ENCODE peak calls at places on chromosome 7, in ten cellular contexts. N, V, W, X, M, Q, J, Y, U and R are unnamed samples.
A peak's percentile ranks its signal among the peaks of the same experiment; 100 is the strongest.

GRCh38 chr7:47614450-47614849 is 32.5 kb upstream of the TNS3 start:
- DNase-seq in Q (no peak), X (no peak), U (no peak), J (no peak), Y (no peak), W (no peak), M (no peak), N (no peak), V (no peak), R (no peak)

GRCh38 chr7:16929146-16929762 is 47.5 kb upstream of the AGR3 start:
- DNase-seq in V (no peak), Q (no peak), N (no peak), Y (no peak), X (no peak), W (no peak), U (no peak), M (no peak), J (no peak), R (no peak)

GRCh38 chr7:101169838-101170531 is 4.6 kb upstream of the VGF start:
- DNase-seq in U (peak; percentile 80), J (no peak), Q (peak; percentile 71), V (peak; percentile 81), N (no peak), M (no peak), Y (peak; percentile 80), X (peak; percentile 67), W (peak; percentile 81), R (no peak)

GRCh38 chr7:20735346-20736065 is 51.2 kb downstream of the SP8 start:
- DNase-seq in W (no peak), U (no peak), Q (no peak), J (no peak), Y (no peak), X (no peak), M (no peak), N (no peak), V (no peak), R (no peak)

GRCh38 chr7:31835471-31835870 is 148.5 kb downstream of the PPP1R17 start:
- DNase-seq in Q (no peak), V (no peak), W (no peak), N (no peak), M (no peak), X (no peak), Y (no peak), J (no peak), U (no peak), R (no peak)

GRCh38 chr7:138720286-138720685 is 19.1 kb upstream of the SVOPL start:
- DNase-seq in Q (no peak), J (no peak), U (no peak), N (no peak), M (peak; percentile 43), Y (no peak), X (no peak), V (no peak), W (no peak), R (peak; percentile 56)

GRCh38 chr7:94701555-94701973 is 45.6 kb upstream of the SGCE start:
- DNase-seq in M (peak; percentile 27), U (peak; percentile 17), W (peak; percentile 56), X (no peak), V (no peak), N (no peak), J (no peak), Q (no peak), Y (no peak), R (no peak)

GRCh38 chr7:65832281-65832680 is 40.6 kb upstream of the VKORC1L1 start:
- DNase-seq in J (no peak), Q (no peak), N (no peak), U (peak; percentile 43), X (no peak), W (peak; percentile 52), M (peak; percentile 9), Y (no peak), V (peak; percentile 23), R (no peak)

GRCh38 chr7:27073066-27073465 is 22.7 kb downstream of the HOXA1 start:
- DNase-seq in M (no peak), W (no peak), U (no peak), Y (no peak), V (no peak), X (no peak), N (no peak), J (no peak), Q (no peak), R (no peak)

GRCh38 chr7:116316838-116317612 is 106.7 kb downstream of the TES start:
- DNase-seq in M (peak; percentile 90), N (peak; percentile 61), X (peak; percentile 43), W (peak; percentile 54), Q (peak; percentile 25), J (no peak), U (peak; percentile 75), Y (no peak), V (peak; percentile 20), R (peak; percentile 99)

GRCh38 chr7:127928852-127929251 is 102.4 kb downstream of the LRRC4 start:
- DNase-seq in J (no peak), Y (no peak), M (no peak), W (no peak), N (no peak), X (no peak), V (no peak), Q (no peak), U (no peak), R (no peak)

DNA sequence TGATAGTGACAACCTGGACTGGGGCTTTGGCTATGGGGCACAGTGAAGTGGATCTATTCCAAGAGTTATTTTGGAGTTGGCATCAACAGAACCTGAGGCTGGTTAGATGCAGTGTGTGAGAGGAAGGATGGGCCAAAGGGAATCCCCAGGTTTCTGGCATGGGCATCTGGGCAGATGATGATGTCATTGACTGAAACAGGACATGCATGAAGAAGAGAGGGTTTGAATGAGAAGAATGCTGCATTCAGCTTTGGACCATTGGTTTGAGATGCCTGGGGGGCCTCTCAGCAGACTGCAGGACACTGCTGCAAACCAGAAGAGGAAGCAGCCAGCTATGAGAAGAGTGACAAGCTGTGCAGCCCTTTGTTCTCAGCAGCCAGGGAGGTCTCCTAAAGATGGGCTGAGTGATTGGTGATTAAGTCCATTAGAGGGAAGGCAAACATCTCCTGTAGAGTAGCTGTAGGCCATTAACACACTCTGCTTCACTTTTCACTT is 23.1 kb upstream of the PIK3CG start:
- DNase-seq in J (no peak), U (no peak), N (no peak), M (no peak), X (no peak), Y (no peak), V (no peak), Q (no peak), W (peak; percentile 33), R (no peak)
- H3K27ac ChIP-seq in J (no peak overlapping the region), U (no peak overlapping the region), N (no peak overlapping the region), M (no peak overlapping the region), X (no peak overlapping the region), Y (no peak overlapping the region), V (no peak overlapping the region), Q (no peak overlapping the region), W (no peak overlapping the region), R (no peak overlapping the region)

DNA sequence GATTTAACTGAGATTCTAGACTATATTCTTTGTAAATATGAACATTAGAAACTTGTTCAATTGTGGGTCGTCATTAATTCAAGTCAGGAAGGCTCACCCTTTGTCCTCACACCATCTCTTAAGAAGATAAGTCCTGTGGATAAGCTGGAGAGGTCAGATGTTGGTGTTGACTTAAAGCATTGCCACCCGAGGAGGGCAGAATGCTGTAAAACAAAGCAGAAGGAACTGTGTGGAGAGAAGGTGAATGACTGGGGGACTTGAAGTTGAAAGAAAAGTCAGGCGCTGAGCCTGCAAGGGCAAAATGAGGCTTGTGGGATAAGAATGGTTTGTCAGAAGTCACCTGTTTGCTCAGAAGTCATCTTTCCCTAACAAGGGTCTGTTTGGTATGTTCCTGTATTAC is 9.1 kb downstream of the RPA3 start:
- DNase-seq in U (peak; percentile 31), M (no peak), N (no peak), Y (no peak), W (peak; percentile 58), V (no peak), X (no peak), Q (no peak), J (no peak), R (no peak)
- H3K27ac ChIP-seq in U (no peak overlapping the region), M (no peak overlapping the region), N (no peak overlapping the region), Y (no peak overlapping the region), W (no peak overlapping the region), V (no peak overlapping the region), X (no peak overlapping the region), Q (no peak overlapping the region), J (no peak overlapping the region), R (no peak overlapping the region)

GRCh38 chr7:56007891-56008290 is 43.4 kb downstream of the PSPH start:
- DNase-seq in M (no peak), N (no peak), W (no peak), U (no peak), Q (no peak), V (no peak), X (no peak), Y (no peak), J (no peak), R (no peak)
- H3K27ac ChIP-seq in M (peak overlapping the region; percentile 95), N (peak overlapping the region; percentile 88), W (no peak overlapping the region), U (peak overlapping the region; percentile 94), Q (no peak overlapping the region), V (no peak overlapping the region), X (no peak overlapping the region), Y (no peak overlapping the region), J (no peak overlapping the region), R (no peak overlapping the region)

GRCh38 chr7:105906690-105907089 is 30.3 kb upstream of the ATXN7L1 start:
- DNase-seq in Y (no peak), M (no peak), Q (no peak), V (no peak), N (no peak), U (no peak), J (no peak), X (peak; percentile 15), W (no peak), R (no peak)

GRCh38 chr7:105904064-105904463 is 27.7 kb upstream of the ATXN7L1 start:
- DNase-seq in Y (no peak), W (no peak), J (no peak), N (no peak), M (no peak), Q (no peak), V (no peak), U (no peak), X (no peak), R (no peak)

GRCh38 chr7:105907129-105907846 is 30.9 kb upstream of the ATXN7L1 start:
- DNase-seq in X (no peak), Y (no peak), M (no peak), N (no peak), V (no peak), J (no peak), U (no peak), Q (no peak), W (no peak), R (no peak)

GRCh38 chr7:105906169-105906568 is 29.8 kb upstream of the ATXN7L1 start:
- DNase-seq in M (no peak), W (no peak), N (no peak), V (no peak), Y (no peak), J (no peak), X (no peak), Q (no peak), U (no peak), R (no peak)

DNA sequence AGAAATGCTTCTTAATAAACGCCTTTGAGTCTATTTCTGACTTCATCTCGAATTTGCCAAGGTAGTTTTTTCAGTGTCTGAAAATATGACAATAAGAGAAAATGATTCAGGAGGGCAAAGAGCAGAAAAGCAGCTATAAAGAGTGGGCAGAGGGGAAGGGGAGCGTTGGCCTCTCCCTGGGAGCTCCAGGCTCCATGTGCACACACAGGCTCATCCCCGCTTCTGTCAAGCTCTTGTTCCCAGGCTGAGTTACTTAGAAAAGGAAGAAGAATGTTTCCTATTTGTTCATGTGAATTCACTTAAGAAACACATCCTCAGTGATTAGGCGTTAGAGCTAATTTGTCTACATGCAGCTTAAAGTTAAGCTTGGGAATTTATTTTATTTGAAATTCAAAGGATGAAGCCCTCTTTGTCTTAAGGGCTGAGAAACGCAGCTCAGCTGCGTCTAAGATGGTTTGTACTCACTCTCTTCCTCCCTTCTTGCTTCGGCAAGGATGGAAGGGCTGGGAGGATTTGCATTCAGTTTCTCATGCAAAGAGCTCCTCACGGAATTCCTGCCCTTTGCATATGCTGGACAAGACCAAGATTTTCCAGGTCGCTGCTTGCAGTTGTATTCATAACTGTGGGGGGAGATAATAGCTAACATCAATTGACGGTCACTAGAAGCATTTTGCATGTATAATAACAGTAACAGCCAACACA is 29.0 kb upstream of the ATXN7L1 start:
- DNase-seq in Q (no peak), W (peak; percentile 37), N (no peak), V (no peak), M (no peak), Y (no peak), U (no peak), J (no peak), X (no peak), R (no peak)
- H3K27ac ChIP-seq in Q (no peak overlapping the region), W (no peak overlapping the region), N (no peak overlapping the region), V (no peak overlapping the region), M (no peak overlapping the region), Y (no peak overlapping the region), U (no peak overlapping the region), J (no peak overlapping the region), X (no peak overlapping the region), R (no peak overlapping the region)